ENCODE peak calls at places on chromosome 7, in seven cellular contexts. I is fibroblast of lung, W is PC-9, L is A673, Z is Peyer's patch, C is coronary artery, B is adipocyte. N is an unnamed sample.
A peak's percentile ranks its signal among the peaks of the same experiment; 100 is the strongest.

GRCh38 chr7:149287622-149288021 is 25.6 kb downstream of the ZNF783 start:
- DNase-seq in Z (no peak), I (no peak), W (no peak), C (no peak), B (no peak), L (no peak), N (no peak)

GRCh38 chr7:24244554-24244953 is 39.4 kb upstream of the NPY start:
- DNase-seq in C (no peak), Z (no peak), L (no peak), B (no peak), W (no peak), I (no peak), N (no peak)

GRCh38 chr7:2266911-2267310 is 24.9 kb downstream of the NUDT1 start:
- DNase-seq in L (no peak), C (no peak), B (peak; percentile 56), Z (no peak), I (peak; percentile 49), W (peak; percentile 96), N (no peak)

GRCh38 chr7:85095357-85095756 is 91.5 kb downstream of the SEMA3D start:
- DNase-seq in I (no peak), L (peak; percentile 80), B (no peak), W (no peak), C (no peak), Z (no peak), N (no peak)

GRCh38 chr7:73487486-73487885 is 34.6 kb downstream of the BAZ1B start:
- DNase-seq in B (peak; percentile 52), C (no peak), I (peak; percentile 6), L (no peak), W (no peak), Z (no peak), N (no peak)

GRCh38 chr7:148622887-148623585 is 32.5 kb downstream of the C7orf33 start:
- DNase-seq in W (peak; percentile 5), L (no peak), C (no peak), Z (no peak), B (peak; percentile 13), I (no peak), N (no peak)

GRCh38 chr7:139521439-139521838 is 2.0 kb upstream of the CLEC2L start:
- DNase-seq in L (no peak), Z (no peak), C (no peak), I (no peak), W (peak; percentile 24), B (no peak), N (no peak)

GRCh38 chr7:107742678-107743566 is 1.0 kb upstream of the CBLL1 start:
- DNase-seq in I (no peak), L (no peak), C (peak; percentile 85), Z (peak; percentile 59), B (no peak), W (peak; percentile 64), N (peak; percentile 67)

GRCh38 chr7:19538036-19538435 is 170.8 kb downstream of the POLR1F start:
- DNase-seq in L (no peak), C (no peak), I (peak; percentile 44), Z (no peak), W (peak; percentile 11), B (peak; percentile 55), N (no peak)

GRCh38 chr7:100679129-100679926 is 5.8 kb downstream of the GNB2 start:
- DNase-seq in Z (no peak), I (no peak), B (no peak), W (no peak), C (no peak), L (no peak), N (no peak)

GRCh38 chr7:40232242-40232929 is 97.6 kb downstream of the SUGCT start:
- DNase-seq in W (peak; percentile 48), I (peak; percentile 71), C (no peak), B (peak; percentile 90), Z (no peak), L (peak; percentile 70), N (peak; percentile 41)

GRCh38 chr7:76293407-76293901 is 9.0 kb upstream of the HSPB1 start:
- DNase-seq in B (no peak), C (no peak), I (no peak), W (peak; percentile 92), Z (no peak), L (no peak), N (no peak)

GRCh38 chr7:145729701-145730100 is 386.9 kb upstream of the CNTNAP2 start:
- DNase-seq in C (no peak), L (no peak), I (no peak), Z (no peak), W (no peak), B (no peak), N (no peak)

GRCh38 chr7:56107954-56108258 is 1.6 kb upstream of the CHCHD2 start:
- DNase-seq in L (no peak), B (no peak), C (no peak), I (no peak), W (no peak), Z (no peak), N (no peak)

GRCh38 chr7:106354822-106355221 is 70.0 kb upstream of the NAMPT start:
- DNase-seq in L (no peak), C (no peak), W (no peak), I (no peak), B (no peak), Z (no peak), N (no peak)

DNA sequence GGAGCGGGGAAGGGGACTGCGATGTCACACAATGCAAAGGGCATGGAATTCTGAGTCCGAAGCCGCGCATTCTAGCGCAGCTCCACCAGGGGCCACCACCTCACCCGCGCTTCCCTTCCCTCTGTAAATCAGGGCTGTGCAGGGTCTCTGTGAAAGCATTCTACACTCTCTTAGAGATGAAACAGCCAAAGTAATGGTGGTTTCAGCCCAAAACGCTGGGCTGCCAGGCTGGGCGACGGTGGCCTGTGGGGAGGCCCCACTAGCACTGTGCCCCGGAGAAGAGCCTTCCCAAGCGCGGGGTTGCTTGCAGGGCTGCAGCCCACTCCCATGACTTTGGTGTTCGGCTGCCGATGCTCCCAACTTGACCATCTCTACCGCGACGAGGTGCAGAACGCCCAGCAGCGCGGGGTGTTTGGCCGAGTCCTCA is 11.4 kb downstream of the ATG9B start:
- DNase-seq in L (peak; percentile 81), B (peak; percentile 47), C (no peak), Z (no peak), I (peak; percentile 23), W (no peak), N (no peak)
- H3K4me3 ChIP-seq in L (no peak overlapping the region), B (no peak overlapping the region), C (peak overlapping the region; percentile 64), Z (no peak overlapping the region), I (no peak overlapping the region), W (no peak overlapping the region), N (no peak overlapping the region)

DNA sequence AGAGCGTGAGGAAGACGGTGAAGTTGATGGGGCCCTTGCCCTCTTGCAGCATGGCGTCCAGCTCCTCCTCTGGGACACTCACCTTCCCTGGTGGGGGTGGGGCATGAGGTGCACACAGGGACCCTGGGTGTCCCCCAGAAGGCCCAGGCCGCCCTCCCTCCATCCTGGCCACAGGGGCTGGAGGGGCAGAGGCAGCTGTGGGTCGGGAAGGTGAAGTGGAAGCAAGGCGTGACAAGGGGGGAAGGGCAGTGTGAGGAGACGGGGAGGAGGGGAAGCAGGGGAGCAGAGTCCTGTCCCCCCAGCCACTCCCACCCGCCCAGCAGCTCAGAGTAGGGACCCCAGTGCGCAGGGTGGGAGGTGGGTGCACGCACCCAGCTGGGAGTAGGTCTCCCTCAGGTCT is 791 bp downstream of the MYL7 start:
- DNase-seq in Z (no peak), C (no peak), L (no peak), W (no peak), I (no peak), B (no peak), N (no peak)
- H3K4me3 ChIP-seq in Z (no peak overlapping the region), C (no peak overlapping the region), L (no peak overlapping the region), W (no peak overlapping the region), I (no peak overlapping the region), B (no peak overlapping the region), N (no peak overlapping the region)

GRCh38 chr7:357531-358209 is 67.7 kb downstream of the FOXL3 start:
- DNase-seq in C (no peak), Z (no peak), I (no peak), L (no peak), W (no peak), B (no peak), N (no peak)
- H3K4me3 ChIP-seq in C (no peak overlapping the region), Z (no peak overlapping the region), I (no peak overlapping the region), L (no peak overlapping the region), W (no peak overlapping the region), B (no peak overlapping the region), N (no peak overlapping the region)

GRCh38 chr7:36739351-36739750 is 15.1 kb upstream of the AOAH start:
- DNase-seq in I (no peak), Z (no peak), B (no peak), W (no peak), C (no peak), L (no peak), N (no peak)
- H3K4me3 ChIP-seq in I (no peak overlapping the region), Z (no peak overlapping the region), B (no peak overlapping the region), W (no peak overlapping the region), C (no peak overlapping the region), L (no peak overlapping the region), N (no peak overlapping the region)

GRCh38 chr7:155810607-155811559 is 1.4 kb downstream of the SHH start:
- DNase-seq in B (no peak), Z (no peak), I (no peak), W (no peak), C (no peak), L (no peak), N (no peak)
- H3K4me3 ChIP-seq in B (no peak overlapping the region), Z (peak overlapping the region; percentile 56), I (no peak overlapping the region), W (no peak overlapping the region), C (peak overlapping the region; percentile 57), L (no peak overlapping the region), N (peak overlapping the region; percentile 48)